ENCODE peak calls at places on chromosomes 16 and 17, in six cellular contexts. Y is activated CD4-positive, alpha-beta T cell treated with anti-CD3 and anti-CD28 coated beads, Interleukin-2, amount 50 U/mL, for 4 hours; A is NCI-H1092; K is Calu3; I is HT1080; Q is globus pallidus. Z is an unnamed sample.

GRCh38 chr17:19724501-19725420 is 8.4 kb upstream of the SLC47A2 start:
- DNase-seq in Y (peak), K (peak), Q (peak), A (no peak), I (no peak), Z (peak)

GRCh38 chr16:70747703-70748631 is 53.0 kb downstream of the VAC14 start:
- DNase-seq in Y (no peak), I (no peak), Q (no peak), A (no peak), K (peak), Z (no peak)

GRCh38 chr17:63564562-63564961 is 14.3 kb downstream of the DCAF7 start:
- DNase-seq in Q (no peak), K (no peak), Y (no peak), I (no peak), A (no peak), Z (no peak)

GRCh38 chr17:14950216-14950615 is 314.9 kb downstream of the PMP22 start:
- DNase-seq in Q (no peak), I (no peak), K (no peak), Y (no peak), A (no peak), Z (no peak)

GRCh38 chr17:50354776-50355175 is 8.8 kb downstream of the XYLT2 start:
- DNase-seq in K (no peak), Y (no peak), I (no peak), A (no peak), Q (no peak), Z (no peak)

GRCh38 chr16:11201498-11202259 is 54.3 kb downstream of the SOCS1 start:
- DNase-seq in I (peak), K (peak), Q (no peak), A (no peak), Y (no peak), Z (no peak)

GRCh38 chr17:35969558-35970442 is 11.5 kb downstream of the CCL16 start:
- DNase-seq in A (peak), Y (peak), Q (peak), K (peak), I (peak), Z (no peak)

GRCh38 chr16:47732806-47733150 is 271.6 kb downstream of the PHKB start:
- DNase-seq in Y (no peak), I (no peak), A (no peak), Q (no peak), K (no peak), Z (no peak)

GRCh38 chr17:73831699-73832098 is 187.5 kb upstream of the SDK2 start:
- DNase-seq in Q (no peak), Y (no peak), K (no peak), I (no peak), A (no peak), Z (no peak)

GRCh38 chr17:4947411-4948165 is 742 bp downstream of the PFN1 start:
- DNase-seq in A (no peak), Q (no peak), Y (peak), K (peak), I (peak), Z (peak)

GRCh38 chr16:69709456-69710084 is 16.8 kb downstream of the NQO1 start:
- DNase-seq in K (no peak), I (peak), A (peak), Y (no peak), Q (peak), Z (no peak)

GRCh38 chr17:28645576-28645939 is 600 bp upstream of the BLTP2 start:
- DNase-seq in Y (no peak), I (no peak), A (no peak), Q (no peak), K (no peak), Z (no peak)

GRCh38 chr16:11399261-11399831 is 54.1 kb downstream of the RMI2 start:
- DNase-seq in Y (no peak), K (no peak), Q (no peak), I (no peak), A (no peak), Z (peak)

GRCh38 chr16:49756971-49757743 is 98.8 kb downstream of the ZNF423 start:
- DNase-seq in A (no peak), Y (no peak), I (peak), K (no peak), Q (no peak), Z (no peak)

GRCh38 chr16:78437352-78437968 is 338.0 kb downstream of the WWOX start:
- DNase-seq in I (no peak), A (no peak), Q (peak), Y (peak), K (peak), Z (no peak)

GRCh38 chr17:19508327-19508867 is 25.3 kb upstream of the SLC47A1 start:
- DNase-seq in A (peak), K (peak), Q (no peak), Y (peak), I (no peak), Z (no peak)

GRCh38 chr17:39700148-39700987 is 504 bp downstream of the ERBB2 start:
- DNase-seq in Y (no peak), Q (no peak), I (no peak), K (peak), A (no peak), Z (no peak)

GRCh38 chr17:30332057-30332542 is 1.8 kb downstream of the TMIGD1 start:
- DNase-seq in I (peak), Y (peak), K (no peak), Q (no peak), A (no peak), Z (no peak)

GRCh38 chr17:68089881-68090280 is 54.3 kb downstream of the KPNA2 start:
- DNase-seq in K (peak), Q (no peak), A (no peak), I (peak), Y (no peak), Z (no peak)

GRCh38 chr16:80527297-80527696 is 13.5 kb upstream of the DYNLRB2 start:
- DNase-seq in Q (no peak), I (peak), Y (peak), K (peak), A (no peak), Z (no peak)

GRCh38 chr17:58323420-58324408 is 4.9 kb downstream of the TSPOAP1 start:
- DNase-seq in K (no peak), A (no peak), Y (no peak), Q (no peak), I (no peak), Z (peak)

GRCh38 chr17:604719-605118 is 109.9 kb downstream of the VPS53 start:
- DNase-seq in I (peak), A (no peak), K (no peak), Q (no peak), Y (no peak), Z (no peak)

GRCh38 chr17:42081516-42082129 is 16.6 kb downstream of the ZNF385C start:
- DNase-seq in K (no peak), Y (no peak), A (no peak), Q (no peak), I (no peak), Z (no peak)

GRCh38 chr16:26705346-26705745 is 361.4 kb upstream of the C16orf82 start:
- DNase-seq in K (no peak), A (no peak), Q (no peak), I (no peak), Y (no peak), Z (no peak)

GRCh38 chr16:89924298-89924924 is 1.3 kb downstream of the TUBB3 start:
- DNase-seq in I (peak), Q (no peak), A (peak), Y (peak), K (peak), Z (peak)

GRCh38 chr17:75635610-75636202 is 2.5 kb downstream of the SMIM5 start:
- DNase-seq in K (no peak), A (no peak), Y (no peak), I (no peak), Q (peak), Z (no peak)

GRCh38 chr17:65987988-65988387 is 203.9 kb downstream of the CEP112 start:
- DNase-seq in Q (no peak), A (peak), I (peak), K (peak), Y (no peak), Z (no peak)

GRCh38 chr17:45579529-45580495 is 89.3 kb upstream of the PLEKHM1 start:
- DNase-seq in K (no peak), Q (no peak), I (no peak), A (no peak), Y (no peak), Z (no peak)

GRCh38 chr17:77212081-77212832 is 71.5 kb downstream of the SEC14L1 start:
- DNase-seq in K (no peak), Y (no peak), A (no peak), I (no peak), Q (peak), Z (peak)

GRCh38 chr17:57708401-57708800 is 36.7 kb downstream of the CCDC182 start:
- DNase-seq in Y (no peak), Q (no peak), A (no peak), I (peak), K (no peak), Z (no peak)

GRCh38 chr16:88478115-88478514 is 25.0 kb downstream of the ZFPM1 start:
- DNase-seq in K (no peak), Q (no peak), I (no peak), Y (peak), A (no peak), Z (no peak)

GRCh38 chr16:35152067-35152627 is 1692.7 kb downstream of the TP53TG3F start:
- DNase-seq in K (no peak), Q (no peak), A (no peak), Y (no peak), I (no peak), Z (no peak)

GRCh38 chr16:8621572-8622314 is at the start of gene METTL22:
- DNase-seq in K (peak), A (peak), Y (peak), Q (peak), I (peak), Z (peak)

GRCh38 chr17:80504671-80505413 is 28.4 kb upstream of the NPTX1 start:
- DNase-seq in Q (no peak), K (no peak), A (no peak), I (no peak), Y (no peak), Z (no peak)

GRCh38 chr16:70556063-70556462 is 32.4 kb downstream of the SF3B3 start:
- DNase-seq in Q (no peak), A (no peak), K (no peak), I (no peak), Y (no peak), Z (no peak)

Z was measured in posterior vena cava.